ENCODE peak calls at places on chromosomes 4 and X, in nine cellular contexts. X, M, T, Y, N, B, G, O and U are unnamed samples.

GRCh38 chr4:2397596-2398379 is 20.7 kb downstream of the ZFYVE28 start:
- DNase-seq in N (no peak), T (no peak), Y (no peak), G (no peak), B (no peak), O (no peak), M (no peak), X (no peak), U (no peak)

GRCh38 chrX:10022580-10023245 is 55.6 kb downstream of the CLDN34 start:
- DNase-seq in O (no peak), Y (no peak), B (peak), M (no peak), X (no peak), N (peak), T (peak), G (no peak), U (peak)

GRCh38 chr4:189202869-189203271 is 737.8 kb upstream of the FRG1 start:
- DNase-seq in G (no peak), Y (no peak), B (peak), O (no peak), X (no peak), M (peak), T (no peak), N (no peak), U (no peak)

GRCh38 chrX:72208126-72208525 is 26.6 kb downstream of the PIN4 start:
- DNase-seq in Y (no peak), X (no peak), O (no peak), M (no peak), G (no peak), B (peak), N (no peak), T (no peak), U (no peak)

GRCh38 chr4:168587326-168588125 is 90.7 kb downstream of the PALLD start:
- DNase-seq in O (no peak), N (no peak), M (no peak), G (no peak), X (no peak), B (peak), Y (no peak), T (no peak), U (no peak)

GRCh38 chr4:145618210-145618911 is 824 bp upstream of the MMAA start:
- DNase-seq in M (peak), T (no peak), B (peak), Y (no peak), O (peak), N (peak), X (no peak), G (no peak), U (peak)

GRCh38 chr4:39469429-39470077 is 10.7 kb downstream of the LIAS start:
- DNase-seq in Y (no peak), M (peak), B (peak), G (peak), T (peak), X (no peak), O (peak), N (peak), U (peak)

GRCh38 chrX:54891573-54891972 is 29.1 kb upstream of the TRO start:
- DNase-seq in G (no peak), M (peak), X (no peak), B (peak), Y (no peak), O (peak), N (peak), T (peak), U (peak)

GRCh38 chrX:45622538-45622937 is 421.9 kb upstream of the DIPK2B start:
- DNase-seq in O (no peak), G (no peak), M (no peak), Y (no peak), N (no peak), X (no peak), T (no peak), B (peak), U (no peak)

GRCh38 chr4:9954468-9954867 is 66.8 kb downstream of the SLC2A9 start:
- DNase-seq in M (no peak), B (no peak), O (no peak), Y (no peak), G (no peak), T (no peak), X (no peak), N (no peak), U (no peak)

GRCh38 chrX:13994104-13994503 is 35.6 kb downstream of the GEMIN8 start:
- DNase-seq in G (no peak), O (no peak), B (no peak), Y (peak), X (peak), N (no peak), M (no peak), T (peak), U (no peak)

GRCh38 chrX:139931646-139932076 is 1.2 kb downstream of the ATP11C start:
- DNase-seq in Y (no peak), N (no peak), X (no peak), B (no peak), O (peak), G (peak), T (no peak), M (no peak), U (no peak)

GRCh38 chr4:112288455-112288854 is 2.8 kb upstream of the TIFA start:
- DNase-seq in T (no peak), G (no peak), Y (no peak), B (no peak), N (no peak), X (no peak), O (no peak), M (peak), U (no peak)

GRCh38 chrX:15410430-15410829 is 26.2 kb upstream of the VEGFD start:
- DNase-seq in B (no peak), X (no peak), N (no peak), O (no peak), Y (no peak), M (no peak), T (no peak), G (no peak), U (no peak)

GRCh38 chr4:8524595-8525382 is 55.4 kb upstream of the GPR78 start:
- DNase-seq in Y (no peak), M (no peak), X (no peak), O (no peak), B (peak), N (no peak), T (no peak), G (no peak), U (no peak)

GRCh38 chr4:7041851-7042696 is 1.1 kb upstream of the TADA2B start:
- DNase-seq in X (no peak), B (no peak), M (no peak), O (peak), T (peak), G (peak), N (peak), Y (no peak), U (no peak)

GRCh38 chr4:182575225-182575624 is 332.0 kb downstream of the TENM3 start:
- DNase-seq in Y (no peak), B (no peak), T (no peak), M (no peak), N (no peak), O (no peak), X (no peak), G (no peak), U (no peak)

GRCh38 chrX:45011131-45011530 is 138.1 kb downstream of the KDM6A start:
- DNase-seq in Y (no peak), G (no peak), X (no peak), B (peak), O (no peak), M (no peak), T (no peak), N (no peak), U (no peak)

GRCh38 chr4:19478791-19479190 is 772.9 kb upstream of the SLIT2 start:
- DNase-seq in M (no peak), Y (no peak), G (no peak), T (no peak), N (no peak), X (no peak), O (no peak), B (peak), U (no peak)

GRCh38 chr4:137307806-137308205 is 224.5 kb downstream of the PCDH18 start:
- DNase-seq in B (peak), N (no peak), X (no peak), O (no peak), Y (no peak), M (no peak), G (no peak), T (no peak), U (no peak)

GRCh38 chrX:151982217-151982616 is 7.7 kb upstream of the GABRE start:
- DNase-seq in N (peak), X (no peak), Y (no peak), G (no peak), B (peak), M (no peak), O (no peak), T (no peak), U (no peak)

GRCh38 chrX:105696870-105697269 is 125.5 kb upstream of the NRK start:
- DNase-seq in B (no peak), T (no peak), M (peak), N (no peak), X (no peak), O (no peak), Y (no peak), G (no peak), U (no peak)

GRCh38 chr4:161585011-161585410 is 578.8 kb downstream of the FSTL5 start:
- DNase-seq in O (no peak), T (no peak), B (no peak), N (peak), Y (no peak), G (no peak), X (no peak), M (no peak), U (no peak)

GRCh38 chr4:141238196-141238595 is 17.5 kb downstream of the ZNF330 start:
- DNase-seq in B (peak), M (no peak), X (no peak), O (no peak), Y (no peak), G (no peak), N (no peak), T (no peak), U (no peak)

GRCh38 chrX:20067709-20068315 is 48.9 kb downstream of the MAP7D2 start:
- DNase-seq in T (peak), X (peak), Y (peak), G (no peak), O (peak), N (peak), B (peak), M (no peak), U (no peak)

GRCh38 chrX:14899607-14900006 is 26.4 kb downstream of the MOSPD2 start:
- DNase-seq in G (no peak), Y (no peak), M (peak), T (no peak), N (peak), B (peak), O (no peak), X (no peak), U (no peak)

GRCh38 chr4:96630839-96631238 is 790.9 kb downstream of the PDHA2 start:
- DNase-seq in X (no peak), N (no peak), T (no peak), B (no peak), O (no peak), Y (no peak), G (no peak), M (no peak), U (no peak)

GRCh38 chrX:75155454-75155829 is 641 bp downstream of the ABCB7 start:
- DNase-seq in Y (no peak), M (peak), G (no peak), B (peak), T (no peak), O (no peak), N (peak), X (no peak), U (no peak)

GRCh38 chr4:117400039-117400835 is 314.9 kb upstream of the TRAM1L1 start:
- DNase-seq in Y (no peak), T (no peak), O (no peak), G (no peak), B (peak), N (peak), M (no peak), X (no peak), U (no peak)